ENCODE peak calls at places on chromosomes 6 and 20, in nine cellular contexts. One of them, this sample, is unnamed.

GRCh38 chr20:6362245-6362644 is 239.4 kb upstream of the FERMT1 start:
- DNase-seq in body of pancreas: no peak
- DNase-seq in NB4: no peak
- DNase-seq in T-cell: no peak
- DNase-seq in heart left ventricle: no peak
- DNase-seq in AG10803: no peak
- DNase-seq in EH: no peak
- DNase-seq in H54: no peak
- DNase-seq in HEK293T: no peak
- DNase-seq in this sample: no peak

GRCh38 chr6:72530152-72530551 is 91.7 kb upstream of the KCNQ5 start:
- DNase-seq in NB4: no peak
- DNase-seq in heart left ventricle: no peak
- DNase-seq in body of pancreas: no peak
- DNase-seq in AG10803: peak; percentile 30
- DNase-seq in HEK293T: no peak
- DNase-seq in H54: no peak
- DNase-seq in T-cell: no peak
- DNase-seq in EH: peak; percentile 6
- DNase-seq in this sample: no peak

GRCh38 chr6:164057876-164058275 is 643.4 kb downstream of the QKI start:
- DNase-seq in HEK293T: no peak
- DNase-seq in EH: no peak
- DNase-seq in H54: no peak
- DNase-seq in T-cell: no peak
- DNase-seq in NB4: no peak
- DNase-seq in heart left ventricle: no peak
- DNase-seq in AG10803: no peak
- DNase-seq in body of pancreas: no peak
- DNase-seq in this sample: no peak

GRCh38 chr20:60054716-60055371 is 96.6 kb downstream of the CDH26 start:
- DNase-seq in T-cell: no peak
- DNase-seq in AG10803: no peak
- DNase-seq in heart left ventricle: no peak
- DNase-seq in H54: no peak
- DNase-seq in HEK293T: no peak
- DNase-seq in EH: no peak
- DNase-seq in NB4: peak; percentile 99
- DNase-seq in body of pancreas: no peak
- DNase-seq in this sample: no peak

GRCh38 chr6:117545161-117545595 is 57.1 kb downstream of the GOPC start:
- DNase-seq in EH: no peak
- DNase-seq in heart left ventricle: no peak
- DNase-seq in H54: no peak
- DNase-seq in HEK293T: no peak
- DNase-seq in NB4: no peak
- DNase-seq in AG10803: no peak
- DNase-seq in body of pancreas: no peak
- DNase-seq in T-cell: no peak
- DNase-seq in this sample: peak; percentile 32

GRCh38 chr6:149806127-149806526 is 56.6 kb downstream of the PCMT1 start:
- DNase-seq in T-cell: no peak
- DNase-seq in body of pancreas: no peak
- DNase-seq in EH: peak; percentile 16
- DNase-seq in HEK293T: no peak
- DNase-seq in H54: no peak
- DNase-seq in AG10803: peak; percentile 13
- DNase-seq in heart left ventricle: no peak
- DNase-seq in NB4: peak; percentile 34
- DNase-seq in this sample: no peak

GRCh38 chr6:30882764-30883475 is 1.4 kb upstream of the DDR1 start:
- DNase-seq in T-cell: no peak
- DNase-seq in body of pancreas: peak; percentile 94
- DNase-seq in H54: no peak
- DNase-seq in NB4: no peak
- DNase-seq in heart left ventricle: no peak
- DNase-seq in HEK293T: no peak
- DNase-seq in EH: no peak
- DNase-seq in AG10803: no peak
- DNase-seq in this sample: no peak

GRCh38 chr20:36394340-36394965 is 88.3 kb downstream of the DLGAP4 start:
- DNase-seq in EH: no peak
- DNase-seq in AG10803: no peak
- DNase-seq in heart left ventricle: no peak
- DNase-seq in body of pancreas: no peak
- DNase-seq in HEK293T: no peak
- DNase-seq in H54: no peak
- DNase-seq in NB4: no peak
- DNase-seq in T-cell: no peak
- DNase-seq in this sample: no peak

GRCh38 chr20:20255104-20255503 is 112.8 kb upstream of the INSM1 start:
- DNase-seq in body of pancreas: no peak
- DNase-seq in NB4: peak; percentile 77
- DNase-seq in HEK293T: no peak
- DNase-seq in heart left ventricle: no peak
- DNase-seq in T-cell: no peak
- DNase-seq in H54: no peak
- DNase-seq in AG10803: no peak
- DNase-seq in EH: no peak
- DNase-seq in this sample: no peak

GRCh38 chr6:89966250-89966588 is 72.0 kb downstream of the GJA10 start:
- DNase-seq in heart left ventricle: no peak
- DNase-seq in EH: no peak
- DNase-seq in H54: no peak
- DNase-seq in T-cell: no peak
- DNase-seq in HEK293T: no peak
- DNase-seq in body of pancreas: no peak
- DNase-seq in NB4: no peak
- DNase-seq in AG10803: no peak
- DNase-seq in this sample: no peak

GRCh38 chr6:54056105-54056504 is 55.1 kb upstream of the MLIP start:
- DNase-seq in heart left ventricle: no peak
- DNase-seq in H54: no peak
- DNase-seq in HEK293T: no peak
- DNase-seq in body of pancreas: no peak
- DNase-seq in NB4: no peak
- DNase-seq in AG10803: no peak
- DNase-seq in T-cell: no peak
- DNase-seq in EH: no peak
- DNase-seq in this sample: no peak

GRCh38 chr20:24755411-24755922 is 193.6 kb upstream of the CST7 start:
- DNase-seq in AG10803: no peak
- DNase-seq in EH: no peak
- DNase-seq in T-cell: no peak
- DNase-seq in body of pancreas: peak; percentile 53
- DNase-seq in heart left ventricle: no peak
- DNase-seq in NB4: no peak
- DNase-seq in H54: no peak
- DNase-seq in HEK293T: no peak
- DNase-seq in this sample: no peak

GRCh38 chr6:6397842-6398241 is 77.4 kb upstream of the F13A1 start:
- DNase-seq in HEK293T: no peak
- DNase-seq in heart left ventricle: no peak
- DNase-seq in NB4: peak; percentile 70
- DNase-seq in EH: no peak
- DNase-seq in body of pancreas: no peak
- DNase-seq in T-cell: no peak
- DNase-seq in H54: no peak
- DNase-seq in AG10803: no peak
- DNase-seq in this sample: no peak

GRCh38 chr20:61436674-61437279 is 184.7 kb downstream of the CDH4 start:
- DNase-seq in H54: peak; percentile 89
- DNase-seq in HEK293T: no peak
- DNase-seq in T-cell: no peak
- DNase-seq in AG10803: peak; percentile 73
- DNase-seq in heart left ventricle: no peak
- DNase-seq in NB4: no peak
- DNase-seq in body of pancreas: no peak
- DNase-seq in EH: peak; percentile 65
- DNase-seq in this sample: no peak

GRCh38 chr6:38034269-38034914 is 214.9 kb downstream of the ZFAND3 start:
- DNase-seq in HEK293T: no peak
- DNase-seq in body of pancreas: no peak
- DNase-seq in NB4: peak; percentile 40
- DNase-seq in EH: peak; percentile 60
- DNase-seq in AG10803: peak; percentile 68
- DNase-seq in heart left ventricle: no peak
- DNase-seq in T-cell: no peak
- DNase-seq in H54: no peak
- DNase-seq in this sample: no peak

GRCh38 chr20:4814696-4815252 is 93.1 kb downstream of the PRND start:
- DNase-seq in NB4: peak; percentile 88
- DNase-seq in H54: no peak
- DNase-seq in AG10803: no peak
- DNase-seq in T-cell: peak; percentile 72
- DNase-seq in heart left ventricle: no peak
- DNase-seq in EH: no peak
- DNase-seq in body of pancreas: no peak
- DNase-seq in HEK293T: no peak
- DNase-seq in this sample: no peak

GRCh38 chr6:138588805-138589434 is 89.6 kb upstream of the NHSL1 start:
- DNase-seq in H54: peak; percentile 31
- DNase-seq in AG10803: peak; percentile 76
- DNase-seq in heart left ventricle: peak; percentile 58
- DNase-seq in HEK293T: peak; percentile 82
- DNase-seq in NB4: peak; percentile 83
- DNase-seq in T-cell: no peak
- DNase-seq in EH: peak; percentile 78
- DNase-seq in body of pancreas: peak; percentile 66
- DNase-seq in this sample: peak; percentile 39